ENCODE peak calls at places on chromosomes 13 and 19, in ten cellular contexts. V, O, B, Q, Z, E, A, U, D and C are unnamed samples.

GRCh38 chr13:40564342-40564997 is 102.0 kb downstream of the FOXO1 start:
- DNase-seq in V (no peak), O (peak), B (no peak), Q (no peak), Z (no peak), E (no peak), A (no peak), U (no peak), D (no peak), C (no peak)

GRCh38 chr13:43326100-43326499 is 302.7 kb downstream of the DNAJC15 start:
- DNase-seq in V (no peak), O (no peak), B (no peak), Q (no peak), Z (no peak), E (no peak), A (no peak), U (no peak), D (no peak), C (no peak)

GRCh38 chr19:2478756-2479555 is 3.0 kb downstream of the GADD45B start:
- DNase-seq in V (peak), O (peak), B (peak), Q (no peak), Z (peak), E (peak), A (peak), U (no peak), D (peak), C (peak)

GRCh38 chr13:110499621-110500281 is 61.8 kb downstream of the RAB20 start:
- DNase-seq in V (no peak), O (no peak), B (no peak), Q (no peak), Z (no peak), E (no peak), A (no peak), U (no peak), D (no peak), C (no peak)

GRCh38 chr13:36997716-36998427 is 1.3 kb downstream of the ALG5 start:
- DNase-seq in V (no peak), O (no peak), B (no peak), Q (no peak), Z (no peak), E (no peak), A (no peak), U (no peak), D (no peak), C (no peak)

GRCh38 chr13:18212873-18213272 is 968.8 kb downstream of the TUBA3C start:
- DNase-seq in V (no peak), O (no peak), B (peak), Q (no peak), Z (no peak), E (no peak), A (no peak), U (no peak), D (no peak), C (no peak)

GRCh38 chr13:42574011-42574410 is at the start of gene TNFSF11:
- DNase-seq in V (peak), O (peak), B (no peak), Q (no peak), Z (no peak), E (no peak), A (no peak), U (peak), D (no peak), C (no peak)

GRCh38 chr13:52599853-52600603 is 42.2 kb upstream of the HNRNPA1L2 start:
- DNase-seq in V (peak), O (peak), B (peak), Q (no peak), Z (peak), E (no peak), A (peak), U (peak), D (peak), C (no peak)

GRCh38 chr19:22595918-22596341 is 38.2 kb upstream of the ZNF492 start:
- DNase-seq in V (peak), O (no peak), B (peak), Q (no peak), Z (peak), E (no peak), A (peak), U (no peak), D (peak), C (no peak)

GRCh38 chr13:34462843-34463242 is 479.2 kb upstream of the NBEA start:
- DNase-seq in V (no peak), O (no peak), B (peak), Q (peak), Z (peak), E (no peak), A (peak), U (no peak), D (peak), C (no peak)

GRCh38 chr19:32642771-32643170 is 32.2 kb downstream of the ANKRD27 start:
- DNase-seq in V (no peak), O (peak), B (no peak), Q (no peak), Z (no peak), E (no peak), A (no peak), U (no peak), D (no peak), C (peak)

GRCh38 chr13:34748078-34748477 is 194.0 kb upstream of the NBEA start:
- DNase-seq in V (no peak), O (no peak), B (peak), Q (no peak), Z (peak), E (no peak), A (peak), U (no peak), D (peak), C (no peak)

GRCh38 chr13:60439201-60439600 is 42.2 kb downstream of the TDRD3 start:
- DNase-seq in V (no peak), O (no peak), B (no peak), Q (no peak), Z (no peak), E (no peak), A (no peak), U (no peak), D (no peak), C (no peak)

GRCh38 chr13:60431108-60431700 is 34.2 kb downstream of the TDRD3 start:
- DNase-seq in V (no peak), O (peak), B (no peak), Q (peak), Z (no peak), E (no peak), A (no peak), U (peak), D (no peak), C (peak)

GRCh38 chr13:60435762-60436374 is 38.8 kb downstream of the TDRD3 start:
- DNase-seq in V (no peak), O (peak), B (no peak), Q (no peak), Z (no peak), E (no peak), A (no peak), U (no peak), D (no peak), C (peak)

GRCh38 chr13:60433505-60433904 is 36.5 kb downstream of the TDRD3 start:
- DNase-seq in V (no peak), O (no peak), B (no peak), Q (no peak), Z (no peak), E (no peak), A (no peak), U (no peak), D (no peak), C (no peak)
- H3K4me3 ChIP-seq in V (no peak), O (no peak), B (no peak), Q (no peak), Z (no peak), E (no peak), A (no peak), U (no peak), D (no peak), C (no peak)

GRCh38 chr19:49669511-49669910 is 3.8 kb downstream of the BCL2L12 start:
- DNase-seq in V (no peak), O (no peak), B (no peak), Q (no peak), Z (no peak), E (no peak), A (no peak), U (no peak), D (no peak), C (no peak)

GRCh38 chr19:49667473-49667872 is 1.7 kb downstream of the BCL2L12 start:
- DNase-seq in V (no peak), O (no peak), B (no peak), Q (no peak), Z (no peak), E (no peak), A (no peak), U (no peak), D (no peak), C (peak)

GRCh38 chr19:49676136-49676689 is 858 bp upstream of the PRMT1 start:
- DNase-seq in V (no peak), O (no peak), B (peak), Q (peak), Z (peak), E (peak), A (peak), U (peak), D (peak), C (no peak)

GRCh38 chr19:49676690-49677231 is 310 bp upstream of the PRMT1 start:
- DNase-seq in V (peak), O (peak), B (peak), Q (peak), Z (peak), E (peak), A (peak), U (peak), D (peak), C (peak)

DNA sequence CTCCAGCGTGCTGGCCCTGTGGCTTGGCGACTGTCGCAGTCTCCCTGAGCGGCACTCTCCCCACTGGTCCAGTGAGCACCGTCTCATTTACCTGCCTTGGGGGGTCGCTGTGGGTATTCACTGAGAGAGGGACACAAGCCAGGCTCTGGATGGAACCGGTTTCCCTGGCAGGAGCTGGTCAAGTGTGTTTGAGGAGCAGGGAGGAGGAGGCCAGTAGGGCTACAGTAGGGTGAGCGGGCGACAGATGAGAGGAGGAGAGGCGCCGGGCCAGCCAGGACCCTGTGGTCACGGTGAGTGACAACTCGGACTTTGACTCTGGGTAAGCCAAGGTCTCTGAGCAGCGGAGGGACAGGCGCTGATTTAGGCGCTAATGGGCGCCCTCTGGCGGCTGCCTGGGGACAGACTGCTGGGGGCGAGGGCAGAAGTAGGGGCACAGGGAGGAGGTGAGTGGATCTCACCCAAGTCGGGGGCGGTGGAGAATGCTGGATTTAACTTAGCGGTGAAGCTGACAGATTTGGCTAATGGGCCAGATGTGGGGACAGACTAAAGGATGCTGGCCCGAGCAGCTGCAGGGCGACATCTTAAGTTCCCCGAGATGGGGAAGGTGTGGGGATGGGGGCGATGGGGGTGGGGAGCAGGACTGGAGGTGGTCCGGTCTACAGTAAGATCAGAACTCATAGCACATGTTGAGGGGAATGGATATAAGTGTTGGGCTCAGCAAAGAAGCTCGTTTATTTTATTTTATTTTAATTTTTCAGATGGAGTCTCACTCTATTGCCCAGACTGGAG is 4.7 kb upstream of the PRMT1 start:
- DNase-seq in V (peak), O (peak), B (peak), Q (no peak), Z (peak), E (peak), A (peak), U (peak), D (peak), C (peak)
- H3K4me3 ChIP-seq in V (no peak), O (no peak), B (peak), Q (no peak), Z (no peak), E (no peak), A (peak), U (no peak), D (no peak), C (no peak)

GRCh38 chr13:99297330-99297729 is 9.9 kb downstream of the GPR183 start:
- DNase-seq in V (no peak), O (no peak), B (no peak), Q (no peak), Z (no peak), E (no peak), A (no peak), U (no peak), D (no peak), C (no peak)

GRCh38 chr13:99298056-99298455 is 9.1 kb downstream of the GPR183 start:
- DNase-seq in V (no peak), O (no peak), B (no peak), Q (no peak), Z (no peak), E (no peak), A (no peak), U (no peak), D (no peak), C (no peak)

GRCh38 chr13:99294198-99294597 is 13.0 kb downstream of the GPR183 start:
- DNase-seq in V (no peak), O (no peak), B (no peak), Q (no peak), Z (no peak), E (no peak), A (no peak), U (no peak), D (no peak), C (no peak)

GRCh38 chr13:99296270-99296865 is 10.8 kb downstream of the GPR183 start:
- DNase-seq in V (no peak), O (peak), B (no peak), Q (no peak), Z (no peak), E (no peak), A (no peak), U (no peak), D (no peak), C (peak)

DNA sequence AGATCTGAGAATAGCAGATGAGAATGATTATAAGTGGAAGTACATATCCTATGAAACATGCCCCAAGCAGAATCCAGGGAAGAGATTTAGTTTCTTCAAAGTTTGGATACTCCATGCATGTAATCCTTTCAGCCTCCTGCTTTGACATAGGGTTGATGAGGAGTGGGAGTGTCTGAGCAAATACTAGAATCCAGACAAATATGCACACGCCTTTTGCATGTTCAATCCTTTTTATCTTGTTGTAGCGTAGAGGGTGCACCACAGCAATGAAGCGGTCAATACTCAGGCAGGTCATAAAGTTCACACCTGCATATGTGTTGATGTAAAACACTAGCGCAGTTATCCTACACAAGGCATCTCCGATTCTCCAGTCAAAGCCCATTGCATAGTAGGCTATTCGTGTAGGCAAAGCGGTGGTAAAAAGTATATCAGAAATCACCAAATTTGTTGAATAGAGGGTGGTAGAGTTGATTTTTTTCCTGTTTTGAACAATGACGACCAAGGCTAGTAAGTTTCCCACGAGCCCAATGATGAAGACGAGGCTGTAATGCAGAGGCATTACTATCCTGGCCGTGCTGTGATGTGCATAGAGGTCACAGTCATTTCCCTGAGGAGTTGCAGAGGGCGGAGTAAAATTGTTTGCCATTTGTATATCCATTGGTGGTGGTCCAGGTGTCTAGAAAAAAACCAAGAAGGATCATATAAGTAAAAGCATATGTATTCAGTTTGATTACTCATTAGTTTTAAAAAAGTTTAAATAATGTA is 11.5 kb downstream of the GPR183 start:
- DNase-seq in V (no peak), O (no peak), B (no peak), Q (no peak), Z (no peak), E (no peak), A (no peak), U (no peak), D (no peak), C (no peak)
- H3K4me3 ChIP-seq in V (no peak), O (peak), B (no peak), Q (no peak), Z (no peak), E (no peak), A (no peak), U (no peak), D (no peak), C (peak)

DNA sequence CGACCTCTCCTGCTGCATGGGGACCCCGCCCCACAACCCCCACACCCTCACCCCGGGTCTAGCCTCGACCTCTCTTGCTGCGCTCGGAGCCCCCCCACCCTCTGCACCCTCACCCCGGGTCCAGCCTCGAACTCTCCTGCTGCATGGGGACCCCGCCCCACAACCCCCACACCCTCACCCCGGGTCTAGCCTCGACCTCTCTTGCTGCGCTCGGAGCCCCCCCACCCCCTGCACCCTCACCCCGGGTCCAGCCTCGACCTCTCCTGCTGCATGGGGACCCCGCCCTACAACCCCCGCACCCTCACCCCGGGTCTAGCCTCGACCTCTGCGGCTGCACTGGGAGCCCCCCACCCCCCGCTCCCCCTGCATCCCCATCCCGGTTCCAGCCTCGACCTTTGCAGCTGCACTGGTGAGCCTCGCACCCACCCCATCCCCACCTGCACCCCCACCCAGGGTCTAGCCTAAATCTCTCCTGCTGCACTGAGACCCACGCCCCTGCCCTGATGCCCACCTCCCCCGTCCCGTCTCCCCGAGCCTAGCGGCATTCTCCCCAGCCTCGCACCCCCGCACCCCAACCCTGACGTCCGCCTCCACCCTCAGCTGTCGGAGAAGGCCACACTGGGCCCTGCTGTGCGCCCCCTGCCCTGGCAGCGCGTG is 1.8 kb downstream of the CFD start:
- DNase-seq in V (no peak), O (no peak), B (no peak), Q (no peak), Z (no peak), E (no peak), A (no peak), U (no peak), D (no peak), C (no peak)
- H3K4me3 ChIP-seq in V (no peak), O (no peak), B (peak), Q (no peak), Z (peak), E (no peak), A (peak), U (no peak), D (peak), C (peak)

GRCh38 chr13:27982361-27982760 is 6.1 kb downstream of the URAD start:
- DNase-seq in V (no peak), O (no peak), B (no peak), Q (no peak), Z (no peak), E (no peak), A (no peak), U (no peak), D (no peak), C (no peak)

GRCh38 chr13:27979001-27979643 is 9.4 kb downstream of the URAD start:
- DNase-seq in V (no peak), O (no peak), B (no peak), Q (no peak), Z (no peak), E (no peak), A (no peak), U (no peak), D (no peak), C (no peak)

GRCh38 chr13:27981006-27981708 is 7.3 kb downstream of the URAD start:
- DNase-seq in V (no peak), O (no peak), B (no peak), Q (no peak), Z (no peak), E (no peak), A (no peak), U (no peak), D (no peak), C (no peak)

GRCh38 chr13:27979765-27980279 is 8.7 kb downstream of the URAD start:
- DNase-seq in V (no peak), O (no peak), B (no peak), Q (no peak), Z (no peak), E (no peak), A (no peak), U (no peak), D (no peak), C (no peak)

DNA sequence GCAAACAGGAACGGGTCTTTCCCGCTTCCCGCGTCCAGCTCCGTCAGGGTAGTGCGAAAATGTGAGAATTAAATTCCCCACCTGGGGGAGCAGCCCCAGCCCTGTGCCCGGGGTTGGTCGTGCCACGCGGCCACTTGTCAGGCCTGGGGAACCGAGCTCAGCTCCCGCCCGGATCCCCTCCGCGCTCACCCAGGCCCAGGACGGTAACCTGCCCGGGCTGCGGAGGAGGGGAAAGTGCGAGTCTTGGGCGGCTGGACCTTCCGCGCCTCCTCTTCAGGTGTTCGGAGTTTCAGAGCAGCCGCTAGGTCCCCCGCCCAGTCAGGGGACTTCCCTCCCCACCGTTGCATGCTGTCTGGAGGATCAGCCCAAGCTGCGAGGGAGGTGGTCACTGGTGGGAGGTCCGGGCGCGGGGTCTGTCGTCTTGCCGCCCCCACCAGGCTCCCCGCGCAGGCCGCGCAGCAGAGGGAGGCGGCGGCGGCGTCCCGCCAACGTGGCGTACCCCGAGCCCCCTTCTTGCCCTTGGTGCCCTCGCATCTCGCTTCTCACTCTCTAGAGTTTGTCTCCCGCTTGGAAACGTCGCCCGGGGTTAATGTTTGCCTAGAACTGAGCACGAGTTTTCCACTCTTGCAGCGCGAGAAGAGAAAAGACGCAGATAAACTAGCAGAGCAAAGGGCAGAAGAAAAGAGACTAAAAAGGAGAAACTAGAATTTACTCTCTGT is 8.1 kb downstream of the URAD start:
- DNase-seq in V (no peak), O (no peak), B (no peak), Q (no peak), Z (no peak), E (no peak), A (no peak), U (no peak), D (no peak), C (no peak)
- H3K4me3 ChIP-seq in V (no peak), O (no peak), B (no peak), Q (no peak), Z (no peak), E (no peak), A (no peak), U (no peak), D (no peak), C (no peak)

GRCh38 chr19:44521370-44521769 is 8.1 kb downstream of the CEACAM20 start:
- DNase-seq in V (no peak), O (no peak), B (no peak), Q (no peak), Z (no peak), E (no peak), A (no peak), U (no peak), D (no peak), C (no peak)
- H3K4me3 ChIP-seq in V (no peak), O (no peak), B (no peak), Q (no peak), Z (no peak), E (no peak), A (no peak), U (no peak), D (no peak), C (no peak)